ENCODE peak calls at places on chromosomes 16 and 17, in five cellular contexts. One of them, this sample, is unnamed.

GRCh38 chr16:9039208-9039607 is 52.2 kb upstream of the HAPSTR1 start:
- DNase-seq in IMR-90: peak
- DNase-seq in body of pancreas: no peak
- DNase-seq in cardiac muscle cell: peak
- DNase-seq in neural crest cell: no peak
- DNase-seq in this sample: no peak

GRCh38 chr16:3058173-3059030 is 7.0 kb upstream of the IL32 start:
- DNase-seq in IMR-90: no peak
- DNase-seq in body of pancreas: peak
- DNase-seq in cardiac muscle cell: peak
- DNase-seq in neural crest cell: no peak
- DNase-seq in this sample: peak

GRCh38 chr16:89317729-89318429 is 100.4 kb downstream of the ZNF778 start:
- DNase-seq in IMR-90: no peak
- DNase-seq in body of pancreas: no peak
- DNase-seq in cardiac muscle cell: no peak
- DNase-seq in neural crest cell: no peak
- DNase-seq in this sample: no peak

GRCh38 chr17:19955099-19955498 is 22.5 kb downstream of the AKAP10 start:
- DNase-seq in IMR-90: no peak
- DNase-seq in body of pancreas: no peak
- DNase-seq in cardiac muscle cell: no peak
- DNase-seq in neural crest cell: no peak
- DNase-seq in this sample: no peak

GRCh38 chr16:4790261-4790660 is 2.1 kb upstream of the SEPTIN12 start:
- DNase-seq in IMR-90: no peak
- DNase-seq in body of pancreas: no peak
- DNase-seq in cardiac muscle cell: no peak
- DNase-seq in neural crest cell: no peak
- DNase-seq in this sample: no peak

GRCh38 chr17:35486920-35487727 is 38.6 kb upstream of the SLFN13 start:
- DNase-seq in IMR-90: peak
- DNase-seq in body of pancreas: peak
- DNase-seq in cardiac muscle cell: peak
- DNase-seq in neural crest cell: no peak
- DNase-seq in this sample: no peak

GRCh38 chr16:1932050-1933028 is 10.7 kb downstream of the MSRB1 start:
- DNase-seq in IMR-90: no peak
- DNase-seq in body of pancreas: peak
- DNase-seq in cardiac muscle cell: no peak
- DNase-seq in neural crest cell: no peak
- DNase-seq in this sample: peak

GRCh38 chr16:56866955-56867830 is 2.2 kb downstream of the SLC12A3 start:
- DNase-seq in IMR-90: peak
- DNase-seq in body of pancreas: peak
- DNase-seq in cardiac muscle cell: peak
- DNase-seq in neural crest cell: peak
- DNase-seq in this sample: no peak

GRCh38 chr16:88911148-88911945 is 44.9 kb upstream of the PABPN1L start:
- DNase-seq in IMR-90: peak
- DNase-seq in body of pancreas: no peak
- DNase-seq in cardiac muscle cell: no peak
- DNase-seq in neural crest cell: no peak
- DNase-seq in this sample: no peak

GRCh38 chr16:30068750-30069574 is 3.4 kb downstream of the ALDOA start:
- DNase-seq in IMR-90: no peak
- DNase-seq in body of pancreas: no peak
- DNase-seq in cardiac muscle cell: no peak
- DNase-seq in neural crest cell: no peak
- DNase-seq in this sample: peak

GRCh38 chr17:36705651-36706436 is 104.5 kb downstream of the MRM1 start:
- DNase-seq in IMR-90: peak
- DNase-seq in body of pancreas: peak
- DNase-seq in cardiac muscle cell: peak
- DNase-seq in neural crest cell: no peak
- DNase-seq in this sample: peak

GRCh38 chr17:19260958-19261357 is 23.8 kb downstream of the EPN2 start:
- DNase-seq in IMR-90: no peak
- DNase-seq in body of pancreas: no peak
- DNase-seq in cardiac muscle cell: no peak
- DNase-seq in neural crest cell: no peak
- DNase-seq in this sample: no peak

GRCh38 chr17:82244413-82245140 is 15.7 kb downstream of the SLC16A3 start:
- DNase-seq in IMR-90: no peak
- DNase-seq in body of pancreas: no peak
- DNase-seq in cardiac muscle cell: peak
- DNase-seq in neural crest cell: no peak
- DNase-seq in this sample: no peak

GRCh38 chr16:55035037-55035436 is 104.4 kb downstream of the IRX5 start:
- DNase-seq in IMR-90: no peak
- DNase-seq in body of pancreas: peak
- DNase-seq in cardiac muscle cell: peak
- DNase-seq in neural crest cell: peak
- DNase-seq in this sample: peak

GRCh38 chr16:27364493-27365141 is 37.4 kb upstream of the IL21R start:
- DNase-seq in IMR-90: no peak
- DNase-seq in body of pancreas: peak
- DNase-seq in cardiac muscle cell: no peak
- DNase-seq in neural crest cell: no peak
- DNase-seq in this sample: no peak
- TF ChIP-seq CTCF in IMR-90: no peak
- TF ChIP-seq CTCF in body of pancreas: no peak
- TF ChIP-seq CTCF in cardiac muscle cell: no peak
- TF ChIP-seq CTCF in neural crest cell: no peak
- TF ChIP-seq CTCF in this sample: no peak

DNA sequence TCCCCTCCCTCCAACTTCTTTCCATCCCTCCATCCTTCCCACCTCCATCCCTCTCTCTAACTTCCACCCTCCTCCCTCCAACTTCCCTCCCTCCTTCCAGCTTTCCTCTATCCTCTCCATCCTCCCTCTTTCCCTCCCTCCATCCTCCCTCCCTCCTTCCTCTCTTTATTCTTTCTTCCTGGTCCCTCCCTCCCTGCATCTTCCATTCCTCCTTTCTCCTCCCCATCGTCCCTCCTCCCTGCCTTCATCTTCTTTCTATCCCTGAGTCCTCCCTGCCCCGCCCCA is 11.8 kb downstream of the CACNG4 start:
- DNase-seq in IMR-90: no peak
- DNase-seq in body of pancreas: no peak
- DNase-seq in cardiac muscle cell: no peak
- DNase-seq in neural crest cell: no peak
- DNase-seq in this sample: no peak
- TF ChIP-seq CTCF in IMR-90: no peak
- TF ChIP-seq CTCF in body of pancreas: no peak
- TF ChIP-seq CTCF in cardiac muscle cell: no peak
- TF ChIP-seq CTCF in neural crest cell: no peak
- TF ChIP-seq CTCF in this sample: no peak

DNA sequence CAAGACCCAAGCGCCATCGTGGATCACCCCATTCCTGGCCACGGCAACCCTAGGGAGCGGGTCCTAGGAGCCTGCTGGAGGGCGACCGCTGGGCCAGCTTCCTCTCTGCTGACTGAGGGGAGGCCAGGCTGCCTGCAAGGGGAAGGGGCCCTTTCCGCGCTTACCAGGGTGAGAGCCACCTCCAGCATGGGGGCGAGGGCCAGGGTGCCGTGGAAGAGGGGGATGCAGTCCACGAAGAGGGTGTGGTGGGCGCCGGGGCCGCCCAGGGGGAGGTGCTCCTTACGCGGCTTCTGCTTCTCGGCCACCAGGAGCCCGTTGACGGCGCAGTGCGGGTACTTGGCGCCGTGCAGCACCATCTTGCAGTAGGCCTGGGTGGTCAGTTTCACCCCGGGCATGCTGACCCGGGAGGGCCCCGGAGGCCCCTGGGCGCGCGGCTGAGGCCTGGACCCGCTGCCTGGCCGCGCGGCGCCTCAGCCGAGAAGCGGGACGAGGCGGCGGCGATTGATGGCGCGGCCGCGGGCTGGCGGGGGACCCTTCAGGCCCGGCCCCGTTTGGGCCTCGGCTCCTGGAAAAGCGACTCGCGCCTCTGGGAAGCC is 345 bp downstream of the EMC8 start:
- DNase-seq in IMR-90: peak
- DNase-seq in body of pancreas: peak
- DNase-seq in cardiac muscle cell: peak
- DNase-seq in neural crest cell: peak
- DNase-seq in this sample: peak
- TF ChIP-seq CTCF in IMR-90: peak
- TF ChIP-seq CTCF in body of pancreas: no peak
- TF ChIP-seq CTCF in cardiac muscle cell: no peak
- TF ChIP-seq CTCF in neural crest cell: no peak
- TF ChIP-seq CTCF in this sample: no peak

GRCh38 chr17:77117415-77117814 is 23.4 kb upstream of the SEC14L1 start:
- DNase-seq in IMR-90: no peak
- DNase-seq in body of pancreas: no peak
- DNase-seq in cardiac muscle cell: peak
- DNase-seq in neural crest cell: no peak
- DNase-seq in this sample: no peak
- TF ChIP-seq CTCF in IMR-90: no peak
- TF ChIP-seq CTCF in body of pancreas: no peak
- TF ChIP-seq CTCF in cardiac muscle cell: no peak
- TF ChIP-seq CTCF in neural crest cell: no peak
- TF ChIP-seq CTCF in this sample: no peak